ENCODE peak calls at places on chromosome 14, in four cellular contexts. One of them, this sample, is unnamed.

GRCh38 chr14:61889914-61890351 is 127.7 kb downstream of the SNAPC1 start:
- DNase-seq in uterus: no peak
- DNase-seq in ovary: no peak
- DNase-seq in K562: no peak
- DNase-seq in this sample: no peak

GRCh38 chr14:80946187-80946586 is 4.6 kb upstream of the CEP128 start:
- DNase-seq in uterus: no peak
- DNase-seq in ovary: no peak
- DNase-seq in K562: no peak
- DNase-seq in this sample: no peak

GRCh38 chr14:89721991-89722390 is 232.5 kb downstream of the EFCAB11 start:
- DNase-seq in uterus: no peak
- DNase-seq in ovary: no peak
- DNase-seq in K562: no peak
- DNase-seq in this sample: no peak

GRCh38 chr14:85416771-85417170 is 113.2 kb upstream of the FLRT2 start:
- DNase-seq in uterus: no peak
- DNase-seq in ovary: no peak
- DNase-seq in K562: no peak
- DNase-seq in this sample: no peak

GRCh38 chr14:74478996-74479635 is 14.0 kb downstream of the NPC2 start:
- DNase-seq in uterus: no peak
- DNase-seq in ovary: no peak
- DNase-seq in K562: no peak
- DNase-seq in this sample: no peak

GRCh38 chr14:71221119-71221518 is 313.9 kb downstream of the PCNX1 start:
- DNase-seq in uterus: no peak
- DNase-seq in ovary: no peak
- DNase-seq in K562: no peak
- DNase-seq in this sample: no peak

GRCh38 chr14:94349276-94349675 is 26.1 kb upstream of the SERPINA6 start:
- DNase-seq in uterus: no peak
- DNase-seq in ovary: no peak
- DNase-seq in K562: no peak
- DNase-seq in this sample: no peak

GRCh38 chr14:100903672-100904185 is at the start of gene RTL1:
- DNase-seq in uterus: no peak
- DNase-seq in ovary: no peak
- DNase-seq in K562: no peak
- DNase-seq in this sample: no peak

GRCh38 chr14:91911474-91912032 is 35.9 kb downstream of the FBLN5 start:
- DNase-seq in uterus: no peak
- DNase-seq in ovary: no peak
- DNase-seq in K562: peak
- DNase-seq in this sample: no peak

GRCh38 chr14:94485944-94486841 is 10.2 kb upstream of the SERPINA9 start:
- DNase-seq in uterus: no peak
- DNase-seq in ovary: peak
- DNase-seq in K562: peak
- DNase-seq in this sample: peak

GRCh38 chr14:61526405-61527312 is 168.7 kb upstream of the HIF1A start:
- DNase-seq in uterus: no peak
- DNase-seq in ovary: no peak
- DNase-seq in K562: no peak
- DNase-seq in this sample: no peak

GRCh38 chr14:32306549-32306948 is 22.5 kb upstream of the AKAP6 start:
- DNase-seq in uterus: no peak
- DNase-seq in ovary: no peak
- DNase-seq in K562: no peak
- DNase-seq in this sample: no peak

GRCh38 chr14:106491851-106492250 is 965.5 kb downstream of the TMEM121 start:
- DNase-seq in uterus: no peak
- DNase-seq in ovary: no peak
- DNase-seq in K562: no peak
- DNase-seq in this sample: no peak

GRCh38 chr14:92729632-92730358 is 18.6 kb downstream of the LGMN start:
- DNase-seq in uterus: no peak
- DNase-seq in ovary: no peak
- DNase-seq in K562: no peak
- DNase-seq in this sample: no peak

GRCh38 chr14:106459971-106460730 is 933.8 kb downstream of the TMEM121 start:
- DNase-seq in uterus: no peak
- DNase-seq in ovary: no peak
- DNase-seq in K562: peak
- DNase-seq in this sample: no peak

GRCh38 chr14:76331328-76332011 is 44.5 kb upstream of the ESRRB start:
- DNase-seq in uterus: no peak
- DNase-seq in ovary: no peak
- DNase-seq in K562: no peak
- DNase-seq in this sample: no peak

GRCh38 chr14:100887728-100888335 is 15.7 kb downstream of the RTL1 start:
- DNase-seq in uterus: no peak
- DNase-seq in ovary: no peak
- DNase-seq in K562: no peak
- DNase-seq in this sample: no peak

GRCh38 chr14:37436519-37436918 is 158.5 kb downstream of the FOXA1 start:
- DNase-seq in uterus: no peak
- DNase-seq in ovary: no peak
- DNase-seq in K562: no peak
- DNase-seq in this sample: no peak

GRCh38 chr14:89669209-89669608 is 252.2 kb upstream of the FOXN3 start:
- DNase-seq in uterus: no peak
- DNase-seq in ovary: no peak
- DNase-seq in K562: no peak
- DNase-seq in this sample: no peak

GRCh38 chr14:103744621-103745395 is 29.2 kb downstream of the ZFYVE21 start:
- DNase-seq in uterus: no peak
- DNase-seq in ovary: no peak
- DNase-seq in K562: no peak
- DNase-seq in this sample: peak

GRCh38 chr14:88848571-88848970 is 24.1 kb downstream of the TTC8 start:
- DNase-seq in uterus: no peak
- DNase-seq in ovary: no peak
- DNase-seq in K562: no peak
- DNase-seq in this sample: no peak

GRCh38 chr14:74302160-74302628 is 540 bp downstream of the ABCD4 start:
- DNase-seq in uterus: no peak
- DNase-seq in ovary: no peak
- DNase-seq in K562: peak
- DNase-seq in this sample: no peak

GRCh38 chr14:91105673-91106072 is 8.2 kb upstream of the DGLUCY start:
- DNase-seq in uterus: no peak
- DNase-seq in ovary: no peak
- DNase-seq in K562: no peak
- DNase-seq in this sample: no peak

GRCh38 chr14:22510527-22511110 is 78.4 kb downstream of the DAD1 start:
- DNase-seq in uterus: no peak
- DNase-seq in ovary: no peak
- DNase-seq in K562: no peak
- DNase-seq in this sample: no peak

GRCh38 chr14:71403673-71404072 is 496.4 kb downstream of the PCNX1 start:
- DNase-seq in uterus: no peak
- DNase-seq in ovary: no peak
- DNase-seq in K562: no peak
- DNase-seq in this sample: no peak

GRCh38 chr14:52283099-52283498 is 15.6 kb downstream of the PTGDR start:
- DNase-seq in uterus: no peak
- DNase-seq in ovary: no peak
- DNase-seq in K562: no peak
- DNase-seq in this sample: no peak

GRCh38 chr14:54223978-54224377 is 172.8 kb upstream of the CDKN3 start:
- DNase-seq in uterus: no peak
- DNase-seq in ovary: no peak
- DNase-seq in K562: no peak
- DNase-seq in this sample: no peak

GRCh38 chr14:54226558-54226957 is 170.2 kb upstream of the CDKN3 start:
- DNase-seq in uterus: no peak
- DNase-seq in ovary: no peak
- DNase-seq in K562: no peak
- DNase-seq in this sample: no peak

GRCh38 chr14:54226103-54226502 is 170.7 kb upstream of the CDKN3 start:
- DNase-seq in uterus: no peak
- DNase-seq in ovary: no peak
- DNase-seq in K562: no peak
- DNase-seq in this sample: no peak

GRCh38 chr14:54221971-54222370 is 174.8 kb upstream of the CDKN3 start:
- DNase-seq in uterus: no peak
- DNase-seq in ovary: no peak
- DNase-seq in K562: no peak
- DNase-seq in this sample: no peak

DNA sequence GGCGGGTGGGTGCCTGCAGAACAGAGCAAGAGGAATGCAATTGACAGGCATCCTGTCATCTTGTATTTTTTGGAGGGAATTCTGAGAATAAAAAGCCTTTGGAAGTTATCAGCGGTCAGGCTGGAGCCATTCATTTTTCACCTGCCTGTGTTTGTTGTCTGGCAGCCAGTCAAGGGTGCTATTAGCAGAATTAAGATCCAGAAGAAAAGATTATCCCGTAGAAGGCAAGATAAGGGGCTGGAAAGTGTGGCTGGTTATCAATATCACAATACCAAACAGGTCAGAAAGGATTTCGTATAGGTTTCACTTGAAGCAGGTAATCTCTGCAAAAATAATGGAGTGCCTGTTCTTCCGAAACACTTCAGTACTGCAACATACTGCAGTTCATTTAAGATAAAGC is 171.3 kb upstream of the CDKN3 start:
- DNase-seq in uterus: no peak
- DNase-seq in ovary: no peak
- DNase-seq in K562: no peak
- DNase-seq in this sample: no peak
- TF ChIP-seq POLR2A in uterus: no peak
- TF ChIP-seq POLR2A in ovary: no peak
- TF ChIP-seq POLR2A in K562: no peak
- TF ChIP-seq POLR2A in this sample: no peak

GRCh38 chr14:50937800-50938199 is 6.5 kb downstream of the PYGL start:
- DNase-seq in uterus: no peak
- DNase-seq in ovary: no peak
- DNase-seq in K562: no peak
- DNase-seq in this sample: no peak
- TF ChIP-seq CTCF in uterus: no peak
- TF ChIP-seq CTCF in ovary: no peak
- TF ChIP-seq CTCF in K562: no peak
- TF ChIP-seq CTCF in this sample: no peak

GRCh38 chr14:59871166-59871495 is 555 bp upstream of the RTN1 start:
- DNase-seq in uterus: no peak
- DNase-seq in ovary: no peak
- DNase-seq in K562: no peak
- DNase-seq in this sample: no peak
- H3K4me3 ChIP-seq in uterus: no peak
- H3K4me3 ChIP-seq in ovary: no peak
- H3K4me3 ChIP-seq in K562: no peak
- H3K4me3 ChIP-seq in this sample: peak

GRCh38 chr14:105304565-105304964 is 3.8 kb upstream of the BRF1 start:
- DNase-seq in uterus: no peak
- DNase-seq in ovary: no peak
- DNase-seq in K562: no peak
- DNase-seq in this sample: no peak

GRCh38 chr14:105303949-105304348 is 3.1 kb upstream of the BRF1 start:
- DNase-seq in uterus: no peak
- DNase-seq in ovary: no peak
- DNase-seq in K562: peak
- DNase-seq in this sample: no peak

GRCh38 chr14:105300542-105301102 is at the start of gene BRF1:
- DNase-seq in uterus: peak
- DNase-seq in ovary: peak
- DNase-seq in K562: peak
- DNase-seq in this sample: peak

GRCh38 chr14:105299654-105300541 is 903 bp downstream of the BRF1 start:
- DNase-seq in uterus: no peak
- DNase-seq in ovary: peak
- DNase-seq in K562: no peak
- DNase-seq in this sample: peak

GRCh38 chr14:105301103-105301914 is 508 bp upstream of the BRF1 start:
- DNase-seq in uterus: peak
- DNase-seq in ovary: peak
- DNase-seq in K562: peak
- DNase-seq in this sample: peak
- TF ChIP-seq POLR2A in uterus: no peak
- TF ChIP-seq POLR2A in ovary: peak
- TF ChIP-seq POLR2A in K562: peak
- TF ChIP-seq POLR2A in this sample: no peak

GRCh38 chr14:56098021-56098420 is 20.2 kb upstream of the PELI2 start:
- DNase-seq in uterus: no peak
- DNase-seq in ovary: no peak
- DNase-seq in K562: no peak
- DNase-seq in this sample: no peak

GRCh38 chr14:56107615-56108014 is 10.6 kb upstream of the PELI2 start:
- DNase-seq in uterus: no peak
- DNase-seq in ovary: no peak
- DNase-seq in K562: no peak
- DNase-seq in this sample: no peak

GRCh38 chr14:56100556-56100955 is 17.7 kb upstream of the PELI2 start:
- DNase-seq in uterus: no peak
- DNase-seq in ovary: no peak
- DNase-seq in K562: no peak
- DNase-seq in this sample: no peak

GRCh38 chr14:56099081-56099797 is 19.0 kb upstream of the PELI2 start:
- DNase-seq in uterus: no peak
- DNase-seq in ovary: no peak
- DNase-seq in K562: no peak
- DNase-seq in this sample: no peak

DNA sequence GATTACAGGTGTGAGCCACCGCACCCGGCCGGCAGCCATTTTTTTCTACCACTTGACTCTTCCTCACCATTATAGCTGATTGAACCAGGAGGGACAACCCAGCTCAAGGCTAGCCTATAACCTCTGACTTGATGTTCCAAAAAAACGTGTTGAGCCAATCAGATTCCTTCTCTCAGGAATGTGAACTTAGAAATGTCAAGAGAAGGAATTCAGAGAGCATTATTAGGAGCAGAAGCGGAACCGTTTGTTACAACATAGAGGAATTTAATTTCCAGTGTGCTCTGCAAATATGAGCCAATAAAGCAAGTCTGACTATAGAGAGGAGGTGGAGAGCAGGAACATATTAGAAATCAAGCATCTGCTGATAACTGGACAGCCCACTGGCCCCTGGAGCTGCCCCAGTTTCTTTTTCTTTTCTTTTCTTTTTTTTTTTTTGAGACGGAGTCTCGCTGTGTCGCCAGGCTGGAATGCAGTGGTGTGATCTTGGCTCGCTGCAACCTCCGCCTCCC is 15.3 kb upstream of the PELI2 start:
- DNase-seq in uterus: no peak
- DNase-seq in ovary: no peak
- DNase-seq in K562: no peak
- DNase-seq in this sample: no peak
- TF ChIP-seq CTCF in uterus: no peak
- TF ChIP-seq CTCF in ovary: no peak
- TF ChIP-seq CTCF in K562: no peak
- TF ChIP-seq CTCF in this sample: no peak

GRCh38 chr14:50366115-50366514 is 30.6 kb downstream of the CDKL1 start:
- DNase-seq in uterus: no peak
- DNase-seq in ovary: peak
- DNase-seq in K562: no peak
- DNase-seq in this sample: no peak
- H3K4me3 ChIP-seq in uterus: no peak
- H3K4me3 ChIP-seq in ovary: no peak
- H3K4me3 ChIP-seq in K562: no peak
- H3K4me3 ChIP-seq in this sample: no peak

GRCh38 chr14:105118646-105119409 is 49.7 kb downstream of the JAG2 start:
- DNase-seq in uterus: no peak
- DNase-seq in ovary: no peak
- DNase-seq in K562: no peak
- DNase-seq in this sample: peak
- TF ChIP-seq POLR2A in uterus: no peak
- TF ChIP-seq POLR2A in ovary: no peak
- TF ChIP-seq POLR2A in K562: no peak
- TF ChIP-seq POLR2A in this sample: no peak